ENCODE peak calls at places on chromosomes 11 and 22, in four cellular contexts. D, Z, H and P are unnamed samples.

GRCh38 chr22:37186228-37186996 is 1.6 kb downstream of the C1QTNF6 start:
- DNase-seq in Z (peak; percentile 68), D (peak; percentile 90), H (peak; percentile 68), P (peak; percentile 88)

GRCh38 chr22:29967461-29967860 is 84.5 kb downstream of the MTMR3 start:
- DNase-seq in Z (no peak), D (no peak), H (no peak), P (no peak)

GRCh38 chr22:29225422-29226090 is 19.9 kb downstream of the EMID1 start:
- DNase-seq in Z (no peak), H (no peak), D (peak; percentile 44), P (no peak)

GRCh38 chr22:32079110-32080089 is 36.3 kb downstream of the SLC5A1 start:
- DNase-seq in Z (peak; percentile 80), H (no peak), D (peak; percentile 76), P (peak; percentile 71)

GRCh38 chr11:129215506-129216245 is 23.6 kb upstream of the ARHGAP32 start:
- DNase-seq in H (no peak), D (no peak), Z (peak; percentile 51), P (no peak)

GRCh38 chr11:120511116-120511803 is at the start of gene GRIK4:
- DNase-seq in H (peak; percentile 97), D (peak; percentile 69), Z (peak; percentile 62), P (peak; percentile 64)

GRCh38 chr11:118996926-118997626 is 862 bp upstream of the CENATAC start:
- DNase-seq in H (no peak), D (peak; percentile 48), Z (peak; percentile 16), P (peak; percentile 40)

GRCh38 chr11:10770626-10771254 is 19.7 kb downstream of the CTR9 start:
- DNase-seq in Z (peak; percentile 20), H (peak; percentile 61), D (peak; percentile 66), P (peak; percentile 59)

GRCh38 chr22:36220457-36220921 is 18.8 kb downstream of the APOL2 start:
- DNase-seq in H (no peak), D (peak; percentile 62), Z (no peak), P (peak; percentile 36)

GRCh38 chr11:95081412-95081811 is 8.2 kb upstream of the ENDOD1 start:
- DNase-seq in H (no peak), Z (no peak), D (peak; percentile 31), P (no peak)

GRCh38 chr11:122512688-122513087 is 142.8 kb upstream of the UBASH3B start:
- DNase-seq in Z (no peak), H (no peak), D (no peak), P (no peak)

GRCh38 chr22:44577391-44578114 is 79.5 kb upstream of the RTL6 start:
- DNase-seq in D (no peak), Z (no peak), H (no peak), P (no peak)

GRCh38 chr22:23197836-23198235 is 17.5 kb downstream of the BCR start:
- DNase-seq in Z (no peak), D (no peak), H (no peak), P (no peak)

GRCh38 chr22:50376064-50376747 is 33.1 kb downstream of the PPP6R2 start:
- DNase-seq in Z (no peak), H (no peak), D (no peak), P (no peak)

GRCh38 chr22:37377927-37378326 is 49.4 kb downstream of the ELFN2 start:
- DNase-seq in H (no peak), D (no peak), Z (no peak), P (no peak)

GRCh38 chr11:1830500-1831223 is 4.1 kb upstream of the SYT8 start:
- DNase-seq in Z (peak; percentile 98), H (no peak), D (no peak), P (no peak)

GRCh38 chr11:11594162-11594561 is 27.6 kb downstream of the GALNT18 start:
- DNase-seq in Z (no peak), H (no peak), D (no peak), P (no peak)

GRCh38 chr11:78420255-78420764 is 2.7 kb upstream of the GAB2 start:
- DNase-seq in D (peak; percentile 91), H (peak; percentile 76), Z (no peak), P (peak; percentile 98)

GRCh38 chr11:8056810-8057463 is 24.1 kb upstream of the TUB start:
- DNase-seq in H (peak; percentile 36), D (peak; percentile 76), Z (no peak), P (peak; percentile 95)

GRCh38 chr22:39309364-39309861 is 10.0 kb downstream of the RPL3 start:
- DNase-seq in D (no peak), Z (peak; percentile 81), H (peak; percentile 81), P (no peak)
- H3K4me3 ChIP-seq in D (no peak overlapping the region), Z (peak overlapping the region; percentile 26), H (no peak overlapping the region), P (no peak overlapping the region)

DNA sequence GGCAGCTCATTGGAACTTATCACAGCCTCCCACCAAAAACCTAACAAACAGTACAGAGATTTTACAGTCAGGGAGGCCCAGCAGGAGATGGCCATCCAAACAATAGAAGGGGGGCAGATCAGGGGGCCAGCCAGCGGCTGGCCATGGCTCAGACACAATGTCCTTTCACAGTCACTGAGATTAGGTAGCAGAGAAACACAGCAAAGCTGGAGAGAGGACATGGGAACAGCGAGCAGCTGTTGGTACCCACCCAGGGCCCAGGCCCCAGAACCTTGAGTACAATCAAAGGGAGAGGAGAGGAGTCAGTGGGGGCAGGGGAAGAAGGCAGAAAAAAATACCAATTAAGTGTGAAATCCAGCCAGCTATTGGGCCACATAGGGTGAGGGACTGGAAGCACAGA is 4.2 kb downstream of the TMEM121B start:
- DNase-seq in H (no peak), D (no peak), Z (no peak), P (no peak)
- H3K4me3 ChIP-seq in H (no peak overlapping the region), D (no peak overlapping the region), Z (no peak overlapping the region), P (no peak overlapping the region)

GRCh38 chr11:57460017-57460755 is at the start of gene RTN4RL2:
- DNase-seq in Z (peak; percentile 32), H (peak; percentile 86), D (peak; percentile 32), P (peak; percentile 26)
- H3K4me3 ChIP-seq in Z (peak within 1 kb of the TSS; percentile 29), H (peak within 1 kb of the TSS; percentile 62), D (peak within 1 kb of the TSS; percentile 48), P (peak within 1 kb of the TSS; percentile 57)

GRCh38 chr11:125938418-125938817 is 7.4 kb upstream of the VSIG10L2 start:
- DNase-seq in H (peak; percentile 31), Z (no peak), D (no peak), P (no peak)
- H3K4me3 ChIP-seq in H (no peak overlapping the region), Z (no peak overlapping the region), D (no peak overlapping the region), P (no peak overlapping the region)

DNA sequence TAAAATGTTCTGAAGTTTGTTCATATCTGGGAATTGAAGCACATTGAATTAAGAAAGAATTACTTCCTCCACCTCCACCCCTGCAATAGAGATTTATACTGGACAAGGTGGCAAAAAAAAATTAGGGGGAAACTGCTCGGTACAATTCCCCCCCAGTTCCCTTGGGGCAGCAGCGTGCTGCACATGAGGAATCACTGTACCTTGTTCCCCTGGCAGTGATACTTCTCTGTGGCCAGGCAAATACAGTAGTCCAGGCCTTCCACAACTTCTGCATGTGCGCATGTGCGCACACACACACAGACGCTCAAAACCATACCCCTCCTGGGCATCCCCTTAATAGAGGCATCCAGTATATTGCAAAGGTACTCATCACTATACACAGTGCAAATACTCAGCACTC is 69.0 kb downstream of the ARFGAP2 start:
- DNase-seq in H (no peak), D (no peak), Z (no peak), P (no peak)
- H3K4me3 ChIP-seq in H (no peak overlapping the region), D (no peak overlapping the region), Z (no peak overlapping the region), P (no peak overlapping the region)

GRCh38 chr11:62909107-62909894 is 11.9 kb downstream of the CHRM1 start:
- DNase-seq in D (peak; percentile 68), H (peak; percentile 88), Z (peak; percentile 53), P (peak; percentile 63)
- H3K4me3 ChIP-seq in D (no peak overlapping the region), H (peak overlapping the region; percentile 11), Z (no peak overlapping the region), P (no peak overlapping the region)

GRCh38 chr22:46068908-46069481 is 81.3 kb upstream of the PPARA start:
- DNase-seq in Z (peak; percentile 78), D (peak; percentile 79), H (no peak), P (peak; percentile 71)
- H3K4me3 ChIP-seq in Z (peak overlapping the region; percentile 53), D (peak overlapping the region; percentile 68), H (no peak overlapping the region), P (peak overlapping the region; percentile 76)

DNA sequence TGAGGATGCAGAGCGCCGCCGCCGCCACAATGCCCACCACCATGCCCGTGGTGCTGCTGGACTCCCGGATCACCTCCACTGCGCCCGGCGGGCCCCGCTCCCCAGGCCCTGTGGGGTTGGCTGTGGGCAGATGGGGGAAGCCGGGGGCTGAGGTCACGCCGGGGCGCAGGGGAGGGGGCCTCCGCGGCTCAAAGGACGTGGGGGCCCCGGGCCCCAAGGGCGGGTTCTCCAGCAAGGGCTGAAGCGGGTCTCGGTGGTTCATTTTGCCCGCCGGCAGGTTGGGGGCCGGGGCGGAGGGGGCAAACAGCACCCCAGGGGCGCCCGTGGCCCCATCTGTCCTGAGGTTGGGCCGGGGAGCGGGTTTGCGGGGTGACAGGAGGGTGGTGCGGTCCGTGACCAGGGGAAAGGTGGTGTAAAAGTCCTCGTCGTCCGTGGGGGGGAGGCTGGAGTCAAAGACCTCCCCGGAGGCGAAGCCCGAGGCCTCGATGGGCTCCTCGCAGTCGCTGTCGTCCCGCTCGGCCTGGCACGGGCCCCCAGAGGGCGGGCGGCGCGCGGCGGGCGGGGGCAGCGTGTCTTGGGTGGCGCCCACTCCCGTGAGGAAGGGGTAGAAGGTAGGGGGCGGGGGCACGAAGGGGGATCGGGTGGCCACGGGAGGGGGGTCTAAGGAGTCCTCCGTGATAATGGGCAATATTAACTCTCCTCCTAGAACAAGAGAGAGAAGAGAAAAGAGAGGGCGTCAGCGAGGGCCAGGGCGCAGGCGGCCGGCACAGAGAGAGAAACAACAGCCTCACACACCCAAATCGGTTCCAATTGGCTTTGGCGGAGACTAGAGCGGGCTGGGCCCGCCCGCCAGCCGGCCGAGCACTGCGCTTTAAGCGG is 16.6 kb downstream of the SLC22A12 start:
- DNase-seq in D (peak; percentile 3), Z (no peak), H (no peak), P (peak; percentile 45)
- H3K4me3 ChIP-seq in D (no peak overlapping the region), Z (no peak overlapping the region), H (no peak overlapping the region), P (peak overlapping the region; percentile 33)

GRCh38 chr11:86377972-86378371 is 3.3 kb downstream of the CCDC81 start:
- DNase-seq in Z (no peak), D (no peak), H (no peak), P (no peak)

GRCh38 chr11:86374586-86374985 is at the start of gene CCDC81:
- DNase-seq in D (no peak), H (peak; percentile 82), Z (no peak), P (peak; percentile 6)

GRCh38 chr11:86370922-86371614 is 3.6 kb upstream of the CCDC81 start:
- DNase-seq in D (peak; percentile 87), H (no peak), Z (peak; percentile 83), P (peak; percentile 66)

GRCh38 chr11:86372586-86372985 is 2.1 kb upstream of the CCDC81 start:
- DNase-seq in Z (peak; percentile 52), H (no peak), D (no peak), P (no peak)

GRCh38 chr11:86374121-86374520 is 566 bp upstream of the CCDC81 start:
- DNase-seq in D (no peak), Z (no peak), H (no peak), P (no peak)
- H3K4me3 ChIP-seq in D (peak overlapping the region; percentile 24), Z (no peak overlapping the region), H (no peak overlapping the region), P (no peak overlapping the region)

DNA sequence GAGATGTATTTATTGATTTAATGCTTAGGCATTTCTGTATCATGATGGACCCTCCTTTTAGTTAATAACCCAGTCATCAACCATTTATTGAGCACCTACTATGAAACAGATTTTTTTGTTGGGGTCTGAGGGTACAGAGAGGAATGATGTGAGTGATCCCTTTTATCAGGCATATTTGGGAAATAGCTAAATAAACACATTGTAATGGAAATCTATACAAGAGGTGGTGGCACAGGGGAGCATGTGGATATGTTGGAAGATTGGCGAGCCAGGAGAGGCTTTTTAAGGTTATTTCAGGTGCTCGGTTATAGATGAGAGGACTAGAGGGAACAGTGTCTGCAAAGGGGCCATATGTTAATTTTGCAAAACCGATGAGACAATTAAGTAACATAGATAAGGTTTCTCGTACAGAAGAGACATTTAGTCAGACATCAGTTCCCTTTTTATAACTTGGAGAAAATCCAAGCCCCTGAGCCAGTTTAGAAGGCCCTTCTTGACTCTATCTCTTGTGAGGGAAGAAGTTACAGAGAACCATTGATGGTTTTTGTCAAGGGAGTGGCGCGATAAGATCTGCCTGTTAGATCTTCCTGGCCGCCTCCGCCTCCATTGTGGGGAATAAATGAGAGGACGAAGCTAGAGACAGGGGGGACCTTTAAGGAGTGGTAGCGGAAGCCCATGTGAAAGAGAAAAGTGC is 2.0 kb downstream of the ATXN10 start:
- DNase-seq in Z (no peak), H (no peak), D (no peak), P (no peak)
- H3K4me3 ChIP-seq in Z (no peak overlapping the region), H (no peak overlapping the region), D (no peak overlapping the region), P (peak overlapping the region; percentile 91)